ENCODE peak calls at places on chromosomes 3 and 15, in ten cellular contexts. J is CD8-positive, alpha-beta T cell; U is iris pigment epithelial cell; T is right cardiac atrium; E is neural progenitor cell; O is HT1080; W is GM12864; Z is stimulated activated effector memory CD8-positive, alpha-beta T cell treated with anti-CD3 and anti-CD28 coated beads, Interleukin-12 subunit alpha, Interleukin-12 subunit beta, amount 100 ng/mL, for 72 hours; P is NT2/D1; F is fibroblast of gingiva. Y is an unnamed sample.

GRCh38 chr3:64417816-64418215 is 192.6 kb upstream of the PRICKLE2 start:
- DNase-seq in T (no peak), J (no peak), E (peak; percentile 93), Z (no peak), W (no peak), P (peak; percentile 52), F (peak; percentile 36), O (peak; percentile 84), U (peak; percentile 87), Y (no peak)

GRCh38 chr3:29331830-29332637 is 51.2 kb downstream of the RBMS3 start:
- DNase-seq in F (peak; percentile 15), T (no peak), P (no peak), J (no peak), W (no peak), Z (no peak), O (no peak), E (no peak), U (peak; percentile 28), Y (no peak)

GRCh38 chr3:175526609-175527280 is 667.6 kb downstream of the NAALADL2 start:
- DNase-seq in P (no peak), Z (no peak), E (no peak), O (peak; percentile 32), T (no peak), W (no peak), F (no peak), J (no peak), U (peak; percentile 18), Y (no peak)

GRCh38 chr3:147191795-147192385 is 214.5 kb downstream of the ZIC4 start:
- DNase-seq in O (peak; percentile 61), W (peak; percentile 24), P (peak; percentile 77), T (no peak), E (peak; percentile 71), Z (no peak), U (peak; percentile 78), F (peak; percentile 64), J (no peak), Y (no peak)

GRCh38 chr15:90413411-90414379 is 25.7 kb downstream of the IQGAP1 start:
- DNase-seq in F (peak; percentile 14), J (no peak), P (peak; percentile 46), E (no peak), W (no peak), O (peak; percentile 78), Z (no peak), T (no peak), U (peak; percentile 71), Y (no peak)

GRCh38 chr3:61682671-61683408 is 121.5 kb downstream of the PTPRG start:
- DNase-seq in T (no peak), W (no peak), Z (no peak), P (no peak), O (no peak), J (no peak), F (peak; percentile 91), U (peak; percentile 24), E (peak; percentile 36), Y (no peak)

GRCh38 chr3:12748477-12748876 is 10.6 kb downstream of the TMEM40 start:
- DNase-seq in T (no peak), F (no peak), E (no peak), O (no peak), J (no peak), U (no peak), P (no peak), W (no peak), Z (no peak), Y (no peak)

GRCh38 chr3:5019411-5020261 is 40.4 kb downstream of the BHLHE40 start:
- DNase-seq in Z (peak; percentile 78), T (no peak), E (no peak), F (no peak), J (peak; percentile 83), O (no peak), W (no peak), U (no peak), P (no peak), Y (peak; percentile 56)

GRCh38 chr3:72259755-72260589 is 475.0 kb upstream of the PROK2 start:
- DNase-seq in T (no peak), J (no peak), W (no peak), Z (peak; percentile 52), U (peak; percentile 3), E (no peak), P (no peak), F (no peak), O (peak; percentile 14), Y (no peak)

GRCh38 chr3:9201895-9202294 is 47.6 kb downstream of the SRGAP3 start:
- DNase-seq in F (no peak), W (no peak), Z (no peak), J (no peak), E (no peak), U (no peak), P (no peak), O (no peak), T (no peak), Y (no peak)

GRCh38 chr15:40857601-40858351 is 13.9 kb downstream of the SPINT1 start:
- DNase-seq in T (peak; percentile 57), F (peak; percentile 32), W (no peak), O (peak; percentile 63), U (peak; percentile 49), J (peak; percentile 87), E (peak; percentile 72), Z (peak; percentile 95), P (no peak), Y (peak; percentile 83)

GRCh38 chr3:123821920-123822319 is 62.2 kb downstream of the MYLK start:
- DNase-seq in J (no peak), O (peak; percentile 44), T (no peak), Z (no peak), U (no peak), E (no peak), W (no peak), P (no peak), F (no peak), Y (no peak)

GRCh38 chr3:100260081-100260684 is 609 bp upstream of the TBC1D23 start:
- DNase-seq in Z (no peak), F (peak; percentile 67), T (peak; percentile 74), E (peak; percentile 73), U (peak; percentile 71), P (peak; percentile 11), J (no peak), O (no peak), W (no peak), Y (no peak)

GRCh38 chr3:72591522-72592421 is 256.5 kb downstream of the SHQ1 start:
- DNase-seq in T (peak; percentile 62), E (peak; percentile 86), U (peak; percentile 43), W (no peak), J (no peak), O (peak; percentile 43), Z (no peak), P (peak; percentile 74), F (peak; percentile 88), Y (no peak)

GRCh38 chr3:14153663-14154062 is 24.7 kb downstream of the XPC start:
- DNase-seq in U (no peak), P (no peak), T (no peak), Z (no peak), F (no peak), E (no peak), O (no peak), W (no peak), J (no peak), Y (no peak)

GRCh38 chr15:61750271-61751084 is 309.8 kb downstream of the VPS13C start:
- DNase-seq in W (no peak), P (no peak), O (no peak), U (no peak), F (no peak), E (no peak), T (no peak), J (no peak), Z (no peak), Y (no peak)

GRCh38 chr3:119885746-119886530 is 104.0 kb downstream of the NR1I2 start:
- DNase-seq in E (no peak), F (no peak), Z (no peak), O (no peak), J (no peak), W (no peak), P (no peak), U (peak; percentile 38), T (no peak), Y (no peak)

Y was measured in stimulated activated naive CD4-positive, alpha-beta T cell.